ENCODE peak calls at places on chromosomes 1 and 21, in five cellular contexts. E, R, V, P and W are unnamed samples.

GRCh38 chr1:172588296-172589291 is 55.6 kb downstream of the SUCO start:
- DNase-seq in E (peak; percentile 74), R (no peak), V (peak; percentile 28), P (no peak), W (peak; percentile 47)

GRCh38 chr1:151728151-151728711 is 6.9 kb downstream of the RIIAD1 start:
- DNase-seq in E (peak; percentile 55), R (peak; percentile 70), V (no peak), P (no peak), W (no peak)

GRCh38 chr1:17883662-17884395 is 128.7 kb downstream of the ACTL8 start:
- DNase-seq in E (no peak), R (peak; percentile 56), V (no peak), P (no peak), W (no peak)

GRCh38 chr1:7549693-7550161 is 221.4 kb upstream of the VAMP3 start:
- DNase-seq in E (no peak), R (peak; percentile 15), V (no peak), P (no peak), W (no peak)

GRCh38 chr1:170285027-170285426 is 139.3 kb downstream of the NTMT2 start:
- DNase-seq in E (no peak), R (no peak), V (no peak), P (no peak), W (no peak)

GRCh38 chr21:31236528-31236927 is 107.5 kb downstream of the TIAM1 start:
- DNase-seq in E (no peak), R (no peak), V (no peak), P (no peak), W (no peak)

GRCh38 chr1:1233567-1233892 is 1.5 kb downstream of the B3GALT6 start:
- DNase-seq in E (no peak), R (no peak), V (no peak), P (no peak), W (no peak)

GRCh38 chr1:198678301-198678836 is 39.5 kb downstream of the PTPRC start:
- DNase-seq in E (no peak), R (no peak), V (no peak), P (no peak), W (no peak)

GRCh38 chr1:2234762-2235113 is 6.6 kb downstream of the SKI start:
- DNase-seq in E (no peak), R (no peak), V (no peak), P (no peak), W (no peak)

GRCh38 chr1:160779662-160780397 is 16.1 kb upstream of the LY9 start:
- DNase-seq in E (no peak), R (no peak), V (no peak), P (no peak), W (no peak)

GRCh38 chr1:113929750-113930498 is 800 bp downstream of the HIPK1 start:
- DNase-seq in E (peak; percentile 51), R (peak; percentile 76), V (peak; percentile 66), P (peak; percentile 56), W (peak; percentile 40)

GRCh38 chr1:161962094-161962887 is 61.4 kb downstream of the OLFML2B start:
- DNase-seq in E (peak; percentile 92), R (no peak), V (no peak), P (no peak), W (peak; percentile 81)

GRCh38 chr1:97145321-97145956 is 423.9 kb downstream of the PTBP2 start:
- DNase-seq in E (peak; percentile 98), R (no peak), V (no peak), P (no peak), W (peak; percentile 96)

GRCh38 chr1:56150441-56151215 is 428.7 kb downstream of the PLPP3 start:
- DNase-seq in E (peak; percentile 69), R (no peak), V (no peak), P (no peak), W (peak; percentile 71)

GRCh38 chr1:10891081-10891480 is 94.6 kb upstream of the CASZ1 start:
- DNase-seq in E (no peak), R (no peak), V (no peak), P (no peak), W (no peak)

GRCh38 chr1:2777428-2778219 is 23.9 kb downstream of the TTC34 start:
- DNase-seq in E (no peak), R (peak; percentile 58), V (no peak), P (no peak), W (no peak)

GRCh38 chr1:237851209-237851845 is 39.4 kb downstream of the ZP4 start:
- DNase-seq in E (no peak), R (no peak), V (peak; percentile 65), P (peak; percentile 14), W (no peak)

GRCh38 chr21:28867401-28867800 is 125.3 kb downstream of the LTN1 start:
- DNase-seq in E (peak; percentile 68), R (no peak), V (no peak), P (no peak), W (no peak)

GRCh38 chr1:153779781-153780541 is 4.8 kb downstream of the SLC27A3 start:
- DNase-seq in E (no peak), R (no peak), V (peak; percentile 72), P (no peak), W (no peak)

GRCh38 chr1:89739013-89739843 is 81.6 kb upstream of the LRRC8D start:
- DNase-seq in E (peak; percentile 29), R (no peak), V (no peak), P (no peak), W (no peak)

GRCh38 chr1:55067022-55067781 is 27.9 kb downstream of the PCSK9 start:
- DNase-seq in E (no peak), R (no peak), V (no peak), P (peak; percentile 59), W (no peak)

GRCh38 chr1:153393926-153394325 is 3.1 kb upstream of the S100A8 start:
- DNase-seq in E (no peak), R (peak; percentile 90), V (no peak), P (no peak), W (no peak)

GRCh38 chr1:15132961-15133360 is 20.6 kb upstream of the TMEM51 start:
- DNase-seq in E (no peak), R (no peak), V (peak; percentile 55), P (no peak), W (no peak)

GRCh38 chr1:11320153-11320936 is 47.3 kb downstream of the UBIAD1 start:
- DNase-seq in E (no peak), R (no peak), V (no peak), P (no peak), W (no peak)

GRCh38 chr1:10901091-10901893 is 104.8 kb upstream of the CASZ1 start:
- DNase-seq in E (no peak), R (no peak), V (no peak), P (no peak), W (no peak)

GRCh38 chr1:44418022-44418673 is 13.1 kb downstream of the RNF220 start:
- DNase-seq in E (no peak), R (no peak), V (no peak), P (no peak), W (no peak)

GRCh38 chr1:103945774-103946173 is 196.1 kb downstream of the AMY1C start:
- DNase-seq in E (no peak), R (no peak), V (no peak), P (no peak), W (no peak)

GRCh38 chr1:14149431-14149830 is 449.1 kb upstream of the KAZN start:
- DNase-seq in E (no peak), R (no peak), V (no peak), P (no peak), W (no peak)

GRCh38 chr21:45990049-45990711 is 8.6 kb downstream of the COL6A1 start:
- DNase-seq in E (no peak), R (no peak), V (peak; percentile 1), P (no peak), W (no peak)

GRCh38 chr1:61639218-61639617 is 85.7 kb downstream of the TM2D1 start:
- DNase-seq in E (no peak), R (no peak), V (peak; percentile 8), P (no peak), W (no peak)

GRCh38 chr1:115829023-115829674 is 11.8 kb downstream of the NHLH2 start:
- DNase-seq in E (peak; percentile 92), R (no peak), V (peak; percentile 52), P (peak; percentile 58), W (peak; percentile 54)

GRCh38 chr1:198711837-198712236 is 73.0 kb downstream of the PTPRC start:
- DNase-seq in E (no peak), R (no peak), V (no peak), P (no peak), W (no peak)

GRCh38 chr21:29710498-29710897 is 229.3 kb downstream of the GRIK1 start:
- DNase-seq in E (no peak), R (no peak), V (no peak), P (no peak), W (no peak)

GRCh38 chr1:30378023-30378596 is 345.3 kb downstream of the MATN1 start:
- DNase-seq in E (no peak), R (peak; percentile 56), V (no peak), P (no peak), W (no peak)

GRCh38 chr1:227891955-227892871 is 55.5 kb downstream of the WNT9A start:
- DNase-seq in E (no peak), R (peak; percentile 74), V (no peak), P (no peak), W (no peak)

GRCh38 chr1:17682403-17682802 is 72.7 kb upstream of the ACTL8 start:
- DNase-seq in E (no peak), R (no peak), V (no peak), P (no peak), W (no peak)

GRCh38 chr1:24640288-24640687 is 2.8 kb upstream of the SRRM1 start:
- DNase-seq in E (no peak), R (no peak), V (peak; percentile 43), P (peak; percentile 36), W (no peak)